ENCODE peak calls at places on chromosomes 4 and X, in four cellular contexts. N is prostate gland, V is transverse colon, W is suprapubic skin. C is an unnamed sample.

GRCh38 chr4:146329042-146329716 is 114.8 kb downstream of the REELD1 start:
- DNase-seq in N (no peak), V (no peak), W (no peak), C (no peak)

GRCh38 chrX:153643431-153644351 is 3.3 kb upstream of the DUSP9 start:
- DNase-seq in N (no peak), V (no peak), W (no peak), C (peak; percentile 66)

GRCh38 chrX:45771560-45772340 is 571.1 kb upstream of the DIPK2B start:
- DNase-seq in N (no peak), V (peak; percentile 56), W (no peak), C (peak; percentile 86)

GRCh38 chr4:8341691-8342090 is 72.1 kb downstream of the HTRA3 start:
- DNase-seq in N (no peak), V (no peak), W (no peak), C (no peak)

GRCh38 chr4:48275247-48275646 is 5.6 kb upstream of the TEC start:
- DNase-seq in N (no peak), V (no peak), W (no peak), C (no peak)

GRCh38 chrX:10233173-10233572 is 76.4 kb downstream of the CLCN4 start:
- DNase-seq in N (no peak), V (no peak), W (no peak), C (no peak)

GRCh38 chr4:159235779-159236368 is 133.0 kb downstream of the RAPGEF2 start:
- DNase-seq in N (no peak), V (no peak), W (no peak), C (no peak)

GRCh38 chrX:64204701-64205440 is 637 bp downstream of the AMER1 start:
- DNase-seq in N (peak; percentile 9), V (no peak), W (no peak), C (peak; percentile 89)

GRCh38 chr4:44145868-44146267 is 302.7 kb downstream of the KCTD8 start:
- DNase-seq in N (no peak), V (no peak), W (no peak), C (no peak)

GRCh38 chrX:72050011-72050410 is 81.7 kb downstream of the RTL5 start:
- DNase-seq in N (no peak), V (no peak), W (no peak), C (no peak)

GRCh38 chr4:70714061-70714468 is 7.7 kb upstream of the RUFY3 start:
- DNase-seq in N (no peak), V (no peak), W (no peak), C (no peak)

GRCh38 chr4:110061101-110061500 is 137.3 kb downstream of the ELOVL6 start:
- DNase-seq in N (no peak), V (no peak), W (no peak), C (no peak)

GRCh38 chr4:153082322-153083301 is 121.6 kb upstream of the TRIM2 start:
- DNase-seq in N (peak; percentile 23), V (no peak), W (no peak), C (no peak)

GRCh38 chr4:38762560-38762959 is 20.2 kb downstream of the TLR10 start:
- DNase-seq in N (no peak), V (no peak), W (no peak), C (peak; percentile 79)

DNA sequence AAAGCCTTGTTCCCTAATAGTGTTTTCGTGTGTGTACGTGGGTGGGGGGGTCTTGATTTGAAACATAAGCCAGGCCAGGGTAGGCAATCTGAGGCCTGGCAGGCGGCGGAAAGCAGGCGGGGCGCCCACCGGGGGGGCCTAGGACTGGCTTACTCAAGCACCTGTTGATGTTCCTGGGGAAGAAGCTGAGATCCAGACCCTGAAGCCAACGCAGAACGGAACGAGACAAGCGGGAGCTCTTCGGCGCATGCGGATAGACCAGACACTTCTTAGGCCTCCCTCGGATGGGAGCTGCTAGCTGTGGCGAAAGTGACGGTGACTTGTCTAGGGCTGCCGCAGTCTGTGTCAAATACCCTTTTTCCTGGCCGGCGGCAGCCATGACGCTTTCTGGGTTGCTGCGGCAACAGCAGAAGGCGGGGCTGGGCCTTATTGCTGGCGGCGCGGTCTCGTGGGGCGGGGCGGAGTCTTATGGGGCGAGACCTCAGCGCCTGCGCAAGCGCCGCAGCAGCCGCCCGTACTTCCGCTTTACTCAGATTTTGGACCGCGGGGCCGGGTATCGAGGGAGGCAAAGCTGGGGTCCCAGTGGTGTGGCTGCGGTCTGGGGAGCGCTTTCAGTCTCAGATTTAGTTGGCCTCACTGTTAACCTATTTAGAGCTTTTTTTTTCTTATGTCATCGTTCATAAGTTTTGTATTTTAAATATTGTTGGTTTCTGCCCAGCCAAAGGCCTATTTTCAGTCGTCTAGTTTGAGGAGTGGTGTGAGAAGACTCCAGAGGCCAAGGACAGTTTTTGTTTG is at the start of gene SPATA4:
- DNase-seq in N (peak; percentile 93), V (peak; percentile 95), W (peak; percentile 94), C (peak; percentile 99)
- TF ChIP-seq POLR2A in N (peak; percentile 32), V (peak; percentile 43), W (peak; percentile 35), C (no peak)

GRCh38 chrX:23742174-23742692 is 843 bp downstream of the ACOT9 start:
- DNase-seq in N (peak; percentile 32), V (peak; percentile 31), W (peak; percentile 64), C (no peak)
- TF ChIP-seq POLR2AphosphoS5 in N (peak; percentile 33), V (no peak), W (no peak), C (no peak)

DNA sequence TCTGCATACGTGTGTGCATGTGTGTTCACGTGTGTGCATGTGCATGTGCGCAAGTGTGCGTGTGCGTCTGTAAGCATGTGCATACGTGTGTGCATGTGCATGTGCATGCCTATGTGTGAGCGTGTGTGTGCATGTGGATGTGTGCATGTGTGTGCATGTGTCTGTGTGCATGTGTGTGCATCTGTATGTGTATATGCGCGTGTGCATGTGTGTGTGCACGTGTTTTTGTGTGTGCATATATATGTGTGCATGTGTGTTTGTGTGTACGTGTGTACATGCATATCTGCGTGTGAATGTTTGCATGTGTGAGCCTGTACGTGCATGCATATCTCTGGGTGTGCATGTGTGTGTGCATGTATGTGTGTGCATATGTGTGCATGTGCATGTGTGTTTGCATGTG is 35.7 kb upstream of the DRD5 start:
- DNase-seq in N (no peak), V (no peak), W (no peak), C (no peak)
- H3K36me3 ChIP-seq in N (no peaks in the 10 kb centered on the region), V (no peaks in the 10 kb centered on the region), W (no peaks in the 10 kb centered on the region), C (no peaks in the 10 kb centered on the region)

GRCh38 chr4:123342498-123342897 is 54.1 kb upstream of the SPRY1 start:
- DNase-seq in N (no peak), V (no peak), W (no peak), C (no peak)

GRCh38 chr4:123338715-123339114 is 57.9 kb upstream of the SPRY1 start:
- DNase-seq in N (no peak), V (no peak), W (no peak), C (no peak)

GRCh38 chr4:123343400-123344060 is 53.1 kb upstream of the SPRY1 start:
- DNase-seq in N (no peak), V (no peak), W (no peak), C (no peak)

GRCh38 chr4:123339507-123340380 is 56.9 kb upstream of the SPRY1 start:
- DNase-seq in N (no peak), V (no peak), W (no peak), C (no peak)

GRCh38 chr4:123340381-123340701 is 56.3 kb upstream of the SPRY1 start:
- DNase-seq in N (no peak), V (no peak), W (no peak), C (no peak)
- TF ChIP-seq POLR2A in N (no peak), V (no peak), W (no peak), C (no peak)

DNA sequence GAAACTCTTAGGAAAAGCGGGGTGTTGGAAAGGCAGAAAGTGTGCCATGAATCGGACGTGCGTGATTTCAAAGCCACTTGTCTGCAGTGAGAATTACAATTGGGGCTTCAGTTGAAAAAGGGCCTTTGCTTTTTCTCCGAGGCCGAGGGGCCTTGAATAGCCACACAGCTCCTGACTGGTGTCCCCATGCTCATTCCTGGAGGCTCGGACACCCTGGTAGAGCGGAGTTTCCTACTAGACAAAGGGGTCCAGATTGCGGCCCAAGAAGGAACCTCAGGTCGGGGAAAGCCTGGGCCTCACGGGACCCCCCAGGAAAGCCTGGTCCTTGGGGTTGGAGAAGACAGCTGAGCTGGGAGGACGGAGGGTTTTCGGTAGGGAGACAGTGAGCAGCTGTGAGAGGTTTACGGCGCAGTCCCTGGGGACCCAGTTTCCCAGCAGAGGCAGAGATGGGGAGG is 3.1 kb upstream of the SHOX start:
- DNase-seq in N (no peak), V (no peak), W (no peak), C (peak; percentile 34)
- TF ChIP-seq POLR2AphosphoS5 in N (no peak), V (no peak), W (no peak), C (no peak)

GRCh38 chr4:73051625-73052024 is 17.9 kb downstream of the COX18 start:
- DNase-seq in N (no peak), V (no peak), W (no peak), C (no peak)

GRCh38 chr4:73053974-73054480 is 15.5 kb downstream of the COX18 start:
- DNase-seq in N (no peak), V (no peak), W (no peak), C (no peak)

GRCh38 chr4:73053076-73053475 is 16.4 kb downstream of the COX18 start:
- DNase-seq in N (no peak), V (no peak), W (no peak), C (no peak)

GRCh38 chr4:73055241-73055897 is 14.1 kb downstream of the COX18 start:
- DNase-seq in N (no peak), V (no peak), W (no peak), C (no peak)
- H3K36me3 ChIP-seq in N (no peaks in the 10 kb centered on the region), V (no peaks in the 10 kb centered on the region), W (peaks cover 71% of the 10 kb centered on the region), C (peaks cover 57% of the 10 kb centered on the region)